ENCODE peak calls at places on chromosomes 1 and 21, in ten cellular contexts. R is NCI-H1436; Q is mucosa of gallbladder; I is HEK293T; M is T-helper 9 cell; V is Calu3; Y is endothelial cell; T is posterior vena cava; G is T47D; Z is activated effector memory CD4-positive, alpha-beta T cell treated with Interleukin-2 at 50 U/mL for 16 hours. D is an unnamed sample.
A peak's percentile ranks its signal among the peaks of the same experiment; 100 is the strongest.

GRCh38 chr21:45599146-45599581 is 44.4 kb upstream of the PCBP3 start:
- DNase-seq in I (no peak), R (no peak), Y (no peak), T (peak; percentile 68), Z (no peak), V (no peak), M (no peak), G (no peak), Q (no peak), D (no peak)

GRCh38 chr1:160629286-160630210 is 17.3 kb downstream of the SLAMF1 start:
- DNase-seq in Q (peak; percentile 33), T (no peak), V (no peak), Z (peak; percentile 67), Y (no peak), G (no peak), I (no peak), M (peak; percentile 66), R (no peak), D (no peak)

GRCh38 chr1:199684686-199685273 is 342.7 kb upstream of the NR5A2 start:
- DNase-seq in V (peak; percentile 63), G (peak; percentile 45), Z (no peak), M (no peak), R (peak; percentile 71), I (peak; percentile 64), Q (peak; percentile 35), Y (peak; percentile 36), T (no peak), D (peak; percentile 12)

GRCh38 chr1:1947493-1947892 is 28.4 kb upstream of the TMEM52 start:
- DNase-seq in Q (no peak), G (no peak), R (no peak), Z (no peak), V (no peak), M (no peak), T (no peak), Y (no peak), I (no peak), D (no peak)

GRCh38 chr1:29083318-29084195 is 40.1 kb downstream of the TMEM200B start:
- DNase-seq in V (no peak), Z (no peak), Y (no peak), G (no peak), R (no peak), T (no peak), I (no peak), M (no peak), Q (no peak), D (no peak)

GRCh38 chr1:27033059-27033746 is 20.6 kb upstream of the TENT5B start:
- DNase-seq in M (no peak), T (no peak), I (no peak), Z (no peak), Y (no peak), Q (no peak), V (no peak), G (no peak), R (no peak), D (no peak)

GRCh38 chr1:245688536-245689453 is 534.0 kb downstream of the KIF26B start:
- DNase-seq in G (no peak), T (no peak), Y (no peak), V (no peak), I (no peak), Q (no peak), R (no peak), M (no peak), Z (no peak), D (no peak)

GRCh38 chr1:71030021-71030420 is 17.6 kb downstream of the PTGER3 start:
- DNase-seq in M (no peak), Y (no peak), Q (no peak), V (no peak), R (no peak), I (no peak), Z (no peak), G (no peak), T (no peak), D (no peak)

GRCh38 chr1:77487631-77488030 is 194.8 kb downstream of the ZZZ3 start:
- DNase-seq in I (no peak), R (no peak), G (no peak), Q (no peak), V (no peak), T (no peak), Z (no peak), Y (no peak), M (no peak), D (no peak)

GRCh38 chr1:193580419-193580818 is 394.0 kb upstream of the B3GALT2 start:
- DNase-seq in T (no peak), R (no peak), I (no peak), Q (no peak), M (no peak), Y (no peak), G (no peak), Z (no peak), V (no peak), D (no peak)

GRCh38 chr1:17197696-17198095 is 7.2 kb upstream of the PADI1 start:
- DNase-seq in G (no peak), Z (no peak), Q (no peak), T (peak; percentile 5), R (no peak), M (no peak), V (no peak), Y (no peak), I (no peak), D (no peak)

GRCh38 chr1:239976130-239976968 is 115.3 kb upstream of the FMN2 start:
- DNase-seq in G (peak; percentile 51), I (peak; percentile 72), Z (peak; percentile 1), Y (peak; percentile 58), T (no peak), M (peak; percentile 29), Q (peak; percentile 54), V (peak; percentile 73), R (peak; percentile 61), D (peak; percentile 35)

GRCh38 chr1:61056674-61057439 is 25.5 kb upstream of the NFIA start:
- DNase-seq in T (peak; percentile 85), Q (peak; percentile 66), I (no peak), M (no peak), Y (peak; percentile 34), G (no peak), R (peak; percentile 53), V (no peak), Z (no peak), D (no peak)

GRCh38 chr1:52691856-52692255 is 6.3 kb downstream of the COA7 start:
- DNase-seq in M (no peak), Q (no peak), R (no peak), I (no peak), Y (no peak), T (no peak), Z (no peak), G (no peak), V (no peak), D (no peak)

GRCh38 chr1:204972461-204972860 is 70.6 kb upstream of the CNTN2 start:
- DNase-seq in T (no peak), G (no peak), Q (no peak), M (no peak), I (no peak), V (no peak), R (no peak), Z (no peak), Y (no peak), D (no peak)

GRCh38 chr1:155859881-155860841 is 794 bp downstream of the SYT11 start:
- DNase-seq in Y (peak; percentile 76), Z (peak; percentile 49), V (no peak), I (no peak), Q (peak; percentile 75), R (peak; percentile 88), M (peak; percentile 48), T (peak; percentile 96), G (no peak), D (peak; percentile 66)

GRCh38 chr1:168348146-168348709 is 67.6 kb downstream of the TBX19 start:
- DNase-seq in Y (no peak), Q (no peak), I (no peak), M (no peak), Z (no peak), T (no peak), R (no peak), G (no peak), V (no peak), D (no peak)

GRCh38 chr1:225474439-225474985 is 46.7 kb upstream of the LBR start:
- DNase-seq in M (no peak), I (no peak), Y (no peak), G (no peak), V (no peak), Z (no peak), R (no peak), Q (no peak), T (no peak), D (no peak)

D was measured in HuH-7.5.